ENCODE peak calls at places on chromosomes 7 and 10, in four cellular contexts. One of them, this sample, is unnamed.

GRCh38 chr10:5582736-5583135 is 58.0 kb downstream of the CALML3 start:
- DNase-seq in fibroblast of lung: no peak
- DNase-seq in SJSA1: no peak
- DNase-seq in brain microvascular endothelial cell: no peak
- DNase-seq in this sample: no peak

GRCh38 chr7:137628211-137628610 is 218.6 kb downstream of the DGKI start:
- DNase-seq in fibroblast of lung: no peak
- DNase-seq in SJSA1: no peak
- DNase-seq in brain microvascular endothelial cell: no peak
- DNase-seq in this sample: peak

GRCh38 chr10:2011106-2011716 is 273.9 kb upstream of the ADARB2 start:
- DNase-seq in fibroblast of lung: no peak
- DNase-seq in SJSA1: no peak
- DNase-seq in brain microvascular endothelial cell: no peak
- DNase-seq in this sample: no peak

GRCh38 chr10:24206334-24206733 is 2.6 kb upstream of the KIAA1217 start:
- DNase-seq in fibroblast of lung: no peak
- DNase-seq in SJSA1: no peak
- DNase-seq in brain microvascular endothelial cell: no peak
- DNase-seq in this sample: no peak

GRCh38 chr10:119412244-119412750 is 130.2 kb downstream of the RGS10 start:
- DNase-seq in fibroblast of lung: peak
- DNase-seq in SJSA1: no peak
- DNase-seq in brain microvascular endothelial cell: no peak
- DNase-seq in this sample: peak

GRCh38 chr10:43114743-43115611 is 23.3 kb upstream of the CSGALNACT2 start:
- DNase-seq in fibroblast of lung: no peak
- DNase-seq in SJSA1: no peak
- DNase-seq in brain microvascular endothelial cell: no peak
- DNase-seq in this sample: no peak

GRCh38 chr10:23363788-23364135 is 19.2 kb upstream of the C10orf67 start:
- DNase-seq in fibroblast of lung: no peak
- DNase-seq in SJSA1: no peak
- DNase-seq in brain microvascular endothelial cell: no peak
- DNase-seq in this sample: no peak

GRCh38 chr7:108049962-108050361 is 47.0 kb upstream of the LAMB1 start:
- DNase-seq in fibroblast of lung: no peak
- DNase-seq in SJSA1: no peak
- DNase-seq in brain microvascular endothelial cell: no peak
- DNase-seq in this sample: no peak

GRCh38 chr7:24842449-24843241 is 85.4 kb upstream of the GSDME start:
- DNase-seq in fibroblast of lung: peak
- DNase-seq in SJSA1: peak
- DNase-seq in brain microvascular endothelial cell: no peak
- DNase-seq in this sample: no peak

GRCh38 chr10:128096486-128097199 is 29.6 kb downstream of the MKI67 start:
- DNase-seq in fibroblast of lung: no peak
- DNase-seq in SJSA1: no peak
- DNase-seq in brain microvascular endothelial cell: no peak
- DNase-seq in this sample: no peak

GRCh38 chr7:149824748-149825566 is 13.2 kb upstream of the ZNF862 start:
- DNase-seq in fibroblast of lung: no peak
- DNase-seq in SJSA1: no peak
- DNase-seq in brain microvascular endothelial cell: no peak
- DNase-seq in this sample: no peak

GRCh38 chr7:102211590-102212550 is 74.8 kb upstream of the SH2B2 start:
- DNase-seq in fibroblast of lung: no peak
- DNase-seq in SJSA1: no peak
- DNase-seq in brain microvascular endothelial cell: no peak
- DNase-seq in this sample: peak

GRCh38 chr10:29142516-29143314 is 146.2 kb upstream of the LYZL1 start:
- DNase-seq in fibroblast of lung: no peak
- DNase-seq in SJSA1: no peak
- DNase-seq in brain microvascular endothelial cell: no peak
- DNase-seq in this sample: no peak

GRCh38 chr7:120857558-120858298 is at the start of gene TSPAN12:
- DNase-seq in fibroblast of lung: peak
- DNase-seq in SJSA1: peak
- DNase-seq in brain microvascular endothelial cell: peak
- DNase-seq in this sample: peak

GRCh38 chr10:89062861-89063260 is 72.3 kb downstream of the FAS start:
- DNase-seq in fibroblast of lung: peak
- DNase-seq in SJSA1: no peak
- DNase-seq in brain microvascular endothelial cell: peak
- DNase-seq in this sample: no peak

GRCh38 chr7:40122940-40123254 is 11.5 kb downstream of the MPLKIP start:
- DNase-seq in fibroblast of lung: no peak
- DNase-seq in SJSA1: no peak
- DNase-seq in brain microvascular endothelial cell: no peak
- DNase-seq in this sample: no peak

GRCh38 chr10:114525368-114525949 is 121.2 kb upstream of the AFAP1L2 start:
- DNase-seq in fibroblast of lung: no peak
- DNase-seq in SJSA1: no peak
- DNase-seq in brain microvascular endothelial cell: peak
- DNase-seq in this sample: no peak

GRCh38 chr7:44267719-44268413 is 57.5 kb downstream of the CAMK2B start:
- DNase-seq in fibroblast of lung: no peak
- DNase-seq in SJSA1: no peak
- DNase-seq in brain microvascular endothelial cell: no peak
- DNase-seq in this sample: peak

GRCh38 chr7:142463401-142463850 is 205.6 kb upstream of the PRSS58 start:
- DNase-seq in fibroblast of lung: no peak
- DNase-seq in SJSA1: no peak
- DNase-seq in brain microvascular endothelial cell: no peak
- DNase-seq in this sample: no peak

GRCh38 chr7:1963575-1963974 is 269.2 kb downstream of the MAD1L1 start:
- DNase-seq in fibroblast of lung: no peak
- DNase-seq in SJSA1: no peak
- DNase-seq in brain microvascular endothelial cell: no peak
- DNase-seq in this sample: no peak

GRCh38 chr7:135512135-135512887 is 2.4 kb upstream of the CNOT4 start:
- DNase-seq in fibroblast of lung: peak
- DNase-seq in SJSA1: peak
- DNase-seq in brain microvascular endothelial cell: peak
- DNase-seq in this sample: no peak

GRCh38 chr10:69791812-69792211 is 9.9 kb upstream of the COL13A1 start:
- DNase-seq in fibroblast of lung: no peak
- DNase-seq in SJSA1: no peak
- DNase-seq in brain microvascular endothelial cell: no peak
- DNase-seq in this sample: no peak

GRCh38 chr10:32065871-32066270 is 9.6 kb upstream of the KIF5B start:
- DNase-seq in fibroblast of lung: peak
- DNase-seq in SJSA1: no peak
- DNase-seq in brain microvascular endothelial cell: peak
- DNase-seq in this sample: no peak

GRCh38 chr10:43186150-43186549 is 47.9 kb downstream of the CSGALNACT2 start:
- DNase-seq in fibroblast of lung: no peak
- DNase-seq in SJSA1: no peak
- DNase-seq in brain microvascular endothelial cell: no peak
- DNase-seq in this sample: no peak

GRCh38 chr10:105292236-105292635 is 651.1 kb downstream of the SORCS3 start:
- DNase-seq in fibroblast of lung: no peak
- DNase-seq in SJSA1: no peak
- DNase-seq in brain microvascular endothelial cell: no peak
- DNase-seq in this sample: no peak

GRCh38 chr7:128393526-128394330 is 16.1 kb downstream of the IMPDH1 start:
- DNase-seq in fibroblast of lung: no peak
- DNase-seq in SJSA1: no peak
- DNase-seq in brain microvascular endothelial cell: no peak
- DNase-seq in this sample: no peak

GRCh38 chr10:95758351-95759025 is 2.5 kb downstream of the ENTPD1 start:
- DNase-seq in fibroblast of lung: no peak
- DNase-seq in SJSA1: no peak
- DNase-seq in brain microvascular endothelial cell: peak
- DNase-seq in this sample: no peak

GRCh38 chr10:100705139-100705538 is 40.2 kb upstream of the PAX2 start:
- DNase-seq in fibroblast of lung: no peak
- DNase-seq in SJSA1: no peak
- DNase-seq in brain microvascular endothelial cell: no peak
- DNase-seq in this sample: no peak

GRCh38 chr7:123604739-123605138 is 3.1 kb downstream of the ASB15 start:
- DNase-seq in fibroblast of lung: no peak
- DNase-seq in SJSA1: no peak
- DNase-seq in brain microvascular endothelial cell: no peak
- DNase-seq in this sample: no peak

GRCh38 chr7:99098317-99098823 is 45.5 kb downstream of the SMURF1 start:
- DNase-seq in fibroblast of lung: no peak
- DNase-seq in SJSA1: no peak
- DNase-seq in brain microvascular endothelial cell: no peak
- DNase-seq in this sample: no peak

GRCh38 chr7:2734761-2735571 is 47.0 kb downstream of the AMZ1 start:
- DNase-seq in fibroblast of lung: no peak
- DNase-seq in SJSA1: no peak
- DNase-seq in brain microvascular endothelial cell: no peak
- DNase-seq in this sample: no peak

GRCh38 chr10:62580396-62580795 is 206.2 kb downstream of the ZNF365 start:
- DNase-seq in fibroblast of lung: peak
- DNase-seq in SJSA1: no peak
- DNase-seq in brain microvascular endothelial cell: peak
- DNase-seq in this sample: no peak

GRCh38 chr7:4790516-4790991 is 15.1 kb downstream of the AP5Z1 start:
- DNase-seq in fibroblast of lung: no peak
- DNase-seq in SJSA1: no peak
- DNase-seq in brain microvascular endothelial cell: no peak
- DNase-seq in this sample: no peak

GRCh38 chr7:4792537-4793126 is 17.2 kb downstream of the AP5Z1 start:
- DNase-seq in fibroblast of lung: peak
- DNase-seq in SJSA1: no peak
- DNase-seq in brain microvascular endothelial cell: no peak
- DNase-seq in this sample: no peak

GRCh38 chr7:4790078-4790465 is 14.6 kb downstream of the AP5Z1 start:
- DNase-seq in fibroblast of lung: no peak
- DNase-seq in SJSA1: no peak
- DNase-seq in brain microvascular endothelial cell: no peak
- DNase-seq in this sample: no peak

GRCh38 chr7:4791101-4791737 is 15.8 kb downstream of the AP5Z1 start:
- DNase-seq in fibroblast of lung: no peak
- DNase-seq in SJSA1: no peak
- DNase-seq in brain microvascular endothelial cell: no peak
- DNase-seq in this sample: no peak

DNA sequence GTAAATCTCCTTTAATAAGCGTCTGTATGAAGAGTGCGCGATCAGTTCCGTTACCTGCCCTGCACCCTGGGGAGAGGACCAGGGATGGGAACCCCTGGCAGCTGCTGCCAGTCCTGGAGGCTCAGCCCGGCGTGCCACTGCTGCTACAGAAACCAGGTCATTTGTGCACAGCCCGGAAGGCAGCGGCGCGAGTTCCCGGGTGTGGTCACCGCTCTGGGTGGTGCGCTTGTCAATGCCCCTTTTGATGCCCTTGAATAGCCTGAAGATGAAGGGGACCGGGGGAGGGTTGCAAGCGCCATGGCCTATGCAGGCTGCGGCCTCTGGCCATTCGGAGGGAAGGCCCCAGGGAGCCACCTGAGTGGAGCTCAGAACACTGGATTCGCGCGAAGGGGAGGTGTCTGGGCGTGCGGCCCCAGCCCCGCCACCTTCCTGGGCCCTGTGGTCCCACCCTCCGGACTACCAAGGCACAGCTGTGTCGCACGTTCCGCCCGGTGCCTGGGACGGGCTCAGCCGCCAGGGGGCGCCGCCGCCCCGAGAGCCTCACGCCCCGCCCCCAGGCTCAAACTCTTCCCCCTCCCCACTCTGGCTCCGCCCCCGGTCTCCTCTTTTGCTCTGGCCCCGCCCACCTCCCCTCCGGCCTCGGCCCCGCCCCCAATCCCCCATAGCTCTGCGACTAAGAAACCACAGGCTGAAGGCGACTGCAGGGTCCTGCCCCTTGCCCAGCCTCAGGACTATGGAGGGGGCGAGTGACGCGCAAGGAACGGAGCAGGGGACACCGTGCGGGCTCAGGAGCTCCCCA is 16.5 kb downstream of the AP5Z1 start:
- DNase-seq in fibroblast of lung: peak
- DNase-seq in SJSA1: no peak
- DNase-seq in brain microvascular endothelial cell: peak
- DNase-seq in this sample: peak
- H3K27ac ChIP-seq in fibroblast of lung: no peak
- H3K27ac ChIP-seq in SJSA1: no peak
- H3K27ac ChIP-seq in brain microvascular endothelial cell: no peak
- H3K27ac ChIP-seq in this sample: peak

GRCh38 chr10:60494774-60495173 is 105.1 kb upstream of the ANK3 start:
- DNase-seq in fibroblast of lung: no peak
- DNase-seq in SJSA1: no peak
- DNase-seq in brain microvascular endothelial cell: no peak
- DNase-seq in this sample: no peak
- H3K27ac ChIP-seq in fibroblast of lung: no peak
- H3K27ac ChIP-seq in SJSA1: no peak
- H3K27ac ChIP-seq in brain microvascular endothelial cell: no peak
- H3K27ac ChIP-seq in this sample: peak

DNA sequence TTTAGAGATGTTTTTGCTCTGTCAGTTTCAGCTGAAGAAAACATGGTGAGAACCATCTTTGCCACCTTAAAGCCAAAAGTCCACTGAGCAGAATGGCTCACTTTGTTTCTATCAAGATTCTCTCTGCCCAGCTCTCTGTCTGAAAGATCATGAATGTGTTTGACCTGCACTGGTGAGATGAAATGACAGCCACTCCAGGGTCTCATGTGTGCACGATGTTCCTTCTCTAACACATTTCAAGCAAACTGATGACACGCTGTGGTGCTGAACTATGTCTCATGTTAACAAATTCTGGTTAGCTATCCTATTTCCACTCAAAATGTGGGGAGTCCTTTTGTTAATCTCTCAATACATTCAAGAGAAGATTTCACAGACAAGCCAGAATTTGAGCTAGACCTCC is 260.6 kb downstream of the GLI3 start:
- DNase-seq in fibroblast of lung: no peak
- DNase-seq in SJSA1: no peak
- DNase-seq in brain microvascular endothelial cell: no peak
- DNase-seq in this sample: no peak
- H3K27ac ChIP-seq in fibroblast of lung: no peak
- H3K27ac ChIP-seq in SJSA1: no peak
- H3K27ac ChIP-seq in brain microvascular endothelial cell: no peak
- H3K27ac ChIP-seq in this sample: no peak

GRCh38 chr7:81446212-81446611 is 323.6 kb downstream of the HGF start:
- DNase-seq in fibroblast of lung: no peak
- DNase-seq in SJSA1: no peak
- DNase-seq in brain microvascular endothelial cell: no peak
- DNase-seq in this sample: no peak
- H3K27ac ChIP-seq in fibroblast of lung: no peak
- H3K27ac ChIP-seq in SJSA1: no peak
- H3K27ac ChIP-seq in brain microvascular endothelial cell: no peak
- H3K27ac ChIP-seq in this sample: no peak

GRCh38 chr7:132575336-132575986 is 809 bp downstream of the PLXNA4 start:
- DNase-seq in fibroblast of lung: peak
- DNase-seq in SJSA1: peak
- DNase-seq in brain microvascular endothelial cell: peak
- DNase-seq in this sample: peak
- H3K27ac ChIP-seq in fibroblast of lung: no peak
- H3K27ac ChIP-seq in SJSA1: no peak
- H3K27ac ChIP-seq in brain microvascular endothelial cell: no peak
- H3K27ac ChIP-seq in this sample: no peak

GRCh38 chr10:52658112-52658511 is 114.5 kb downstream of the MBL2 start:
- DNase-seq in fibroblast of lung: no peak
- DNase-seq in SJSA1: no peak
- DNase-seq in brain microvascular endothelial cell: no peak
- DNase-seq in this sample: no peak
- H3K27ac ChIP-seq in fibroblast of lung: no peak
- H3K27ac ChIP-seq in SJSA1: no peak
- H3K27ac ChIP-seq in brain microvascular endothelial cell: no peak
- H3K27ac ChIP-seq in this sample: no peak

GRCh38 chr7:105269397-105269796 is 119.3 kb downstream of the SRPK2 start:
- DNase-seq in fibroblast of lung: no peak
- DNase-seq in SJSA1: no peak
- DNase-seq in brain microvascular endothelial cell: no peak
- DNase-seq in this sample: no peak
- H3K27ac ChIP-seq in fibroblast of lung: peak
- H3K27ac ChIP-seq in SJSA1: peak
- H3K27ac ChIP-seq in brain microvascular endothelial cell: peak
- H3K27ac ChIP-seq in this sample: peak